ENCODE peak calls at places on chromosomes 5 and 9, in eight cellular contexts. S is thoracic aorta, N is neural crest cell, F is progenitor cell of endocrine pancreas, Z is mammary epithelial cell, T is AG09309, C is dorsolateral prefrontal cortex, X is cardiac fibroblast. D is an unnamed sample.

GRCh38 chr5:167812871-167813270 is 478.6 kb upstream of the WWC1 start:
- DNase-seq in X (no peak), T (no peak), S (no peak), C (no peak), Z (peak), F (no peak), N (no peak), D (no peak)

GRCh38 chr9:119998614-119999013 is 581.4 kb downstream of the CDK5RAP2 start:
- DNase-seq in C (no peak), N (no peak), S (no peak), T (no peak), X (no peak), F (no peak), Z (no peak), D (no peak)

GRCh38 chr9:6896562-6896961 is 138.8 kb downstream of the KDM4C start:
- DNase-seq in N (no peak), F (no peak), C (no peak), X (peak), S (no peak), T (no peak), Z (peak), D (no peak)

GRCh38 chr5:71013575-71013974 is 11.6 kb downstream of the NAIP start:
- DNase-seq in S (no peak), F (no peak), N (no peak), X (no peak), Z (no peak), C (no peak), T (no peak), D (no peak)

GRCh38 chr9:74719306-74719705 is 168.4 kb downstream of the TRPM6 start:
- DNase-seq in T (no peak), S (no peak), Z (no peak), X (no peak), C (no peak), N (no peak), F (no peak), D (no peak)

GRCh38 chr5:140557136-140557805 is at the start of gene SRA1:
- DNase-seq in T (no peak), S (peak), Z (peak), C (peak), N (peak), F (peak), X (peak), D (peak)

GRCh38 chr9:89949116-89949515 is 344.3 kb downstream of the GADD45G start:
- DNase-seq in F (no peak), N (no peak), S (no peak), Z (no peak), T (no peak), X (no peak), C (no peak), D (no peak)

GRCh38 chr9:125401317-125401716 is 139.7 kb downstream of the GAPVD1 start:
- DNase-seq in S (no peak), Z (no peak), C (no peak), N (no peak), F (no peak), X (no peak), T (no peak), D (no peak)

GRCh38 chr5:163106098-163106497 is 331.3 kb upstream of the CCNG1 start:
- DNase-seq in N (no peak), X (no peak), T (no peak), C (no peak), Z (no peak), F (no peak), S (no peak), D (no peak)

GRCh38 chr5:167767775-167768174 is 523.7 kb upstream of the WWC1 start:
- DNase-seq in N (no peak), X (no peak), C (no peak), S (no peak), Z (peak), T (no peak), F (no peak), D (no peak)

GRCh38 chr9:91411096-91411771 is 12.4 kb downstream of the NFIL3 start:
- DNase-seq in X (peak), T (no peak), Z (no peak), S (no peak), N (no peak), C (no peak), F (no peak), D (no peak)

GRCh38 chr9:115195889-115196288 is 77.9 kb upstream of the TNC start:
- DNase-seq in X (no peak), T (no peak), N (no peak), Z (no peak), C (no peak), F (no peak), S (no peak), D (no peak)

GRCh38 chr9:36597412-36598178 is 24.9 kb downstream of the MELK start:
- DNase-seq in N (no peak), T (peak), X (peak), Z (peak), F (no peak), S (no peak), C (no peak), D (peak)

GRCh38 chr9:12859704-12860251 is 85.0 kb downstream of the LURAP1L start:
- DNase-seq in S (no peak), T (peak), F (no peak), N (no peak), Z (peak), C (no peak), X (peak), D (no peak)

GRCh38 chr9:98248737-98249474 is 6.5 kb downstream of the TBC1D2 start:
- DNase-seq in N (no peak), F (no peak), Z (peak), S (no peak), T (peak), X (peak), C (no peak), D (no peak)

GRCh38 chr9:130402645-130403440 is 41.9 kb upstream of the ASS1 start:
- DNase-seq in X (no peak), S (no peak), Z (no peak), T (no peak), C (no peak), F (no peak), N (no peak), D (no peak)

GRCh38 chr5:14272548-14273205 is 129.5 kb downstream of the TRIO start:
- DNase-seq in C (no peak), T (no peak), F (no peak), S (no peak), X (no peak), Z (no peak), N (no peak), D (no peak)

GRCh38 chr5:54148062-54148461 is 162.3 kb downstream of the ARL15 start:
- DNase-seq in X (peak), C (no peak), F (no peak), Z (no peak), N (no peak), S (no peak), T (peak), D (no peak)

GRCh38 chr5:122195784-122196394 is 66.5 kb downstream of the ZNF474 start:
- DNase-seq in S (no peak), X (peak), F (no peak), T (peak), N (peak), Z (peak), C (no peak), D (peak)

GRCh38 chr5:160500776-160501175 is 79.1 kb downstream of the PTTG1 start:
- DNase-seq in S (no peak), N (no peak), F (no peak), C (no peak), X (no peak), T (no peak), Z (no peak), D (no peak)

GRCh38 chr9:129554649-129555048 is 66.3 kb downstream of the C9orf50 start:
- DNase-seq in F (no peak), S (no peak), Z (no peak), X (no peak), C (no peak), N (no peak), T (no peak), D (no peak)

GRCh38 chr9:78677326-78677725 is 380.4 kb downstream of the PSAT1 start:
- DNase-seq in C (no peak), F (no peak), N (no peak), X (no peak), T (no peak), Z (no peak), S (no peak), D (no peak)

GRCh38 chr5:171647043-171647899 is 138.3 kb upstream of the SMIM23 start:
- DNase-seq in S (no peak), N (no peak), Z (no peak), F (no peak), T (peak), C (no peak), X (peak), D (no peak)

GRCh38 chr5:17157916-17158529 is 59.4 kb upstream of the BASP1 start:
- DNase-seq in F (no peak), X (peak), S (no peak), C (no peak), Z (peak), T (peak), N (no peak), D (peak)

GRCh38 chr5:66829826-66830225 is 233.6 kb downstream of the MAST4 start:
- DNase-seq in T (no peak), F (no peak), N (no peak), X (peak), S (no peak), C (no peak), Z (peak), D (no peak)

GRCh38 chr5:36078430-36078829 is 11.7 kb upstream of the UGT3A2 start:
- DNase-seq in N (no peak), T (no peak), C (no peak), S (no peak), F (no peak), Z (no peak), X (no peak), D (no peak)

GRCh38 chr5:36073595-36074216 is 7.0 kb upstream of the UGT3A2 start:
- DNase-seq in Z (no peak), X (peak), T (no peak), N (no peak), C (no peak), F (no peak), S (no peak), D (no peak)

DNA sequence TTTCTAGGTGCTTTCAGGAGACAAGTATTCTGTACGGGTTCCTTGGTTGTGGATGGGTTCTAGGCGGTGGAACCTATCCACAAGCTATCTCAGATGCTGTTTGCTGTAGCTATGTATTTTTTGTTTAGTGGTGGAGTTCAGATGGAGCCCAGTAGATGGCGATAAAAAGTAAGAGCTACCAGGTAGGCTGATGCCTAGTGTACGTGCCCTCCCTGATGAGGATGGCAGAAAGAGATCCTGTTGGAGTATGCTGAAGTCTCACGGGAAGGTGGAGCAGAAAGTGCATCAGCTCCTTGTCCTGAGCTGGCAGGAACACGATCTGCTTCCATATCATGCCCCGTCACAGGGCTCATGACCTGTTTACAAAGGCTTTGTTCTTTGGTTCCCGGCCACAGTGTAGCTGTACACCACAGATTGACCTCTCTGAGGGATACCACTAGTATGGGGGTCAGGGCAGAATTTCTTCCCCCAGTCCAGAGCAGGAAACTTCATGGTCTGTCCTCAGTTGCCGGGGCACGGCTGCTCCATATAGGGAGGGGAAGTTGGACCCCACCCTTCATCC is 12.6 kb upstream of the UGT3A2 start:
- DNase-seq in Z (peak), N (peak), F (no peak), T (no peak), X (peak), S (no peak), C (no peak), D (peak)
- TF ChIP-seq CTCF in Z (peak), N (peak), F (peak), T (peak), X (peak), S (peak), C (peak), D (peak)

GRCh38 chr5:109989994-109990722 is 300.4 kb downstream of the MAN2A1 start:
- DNase-seq in X (no peak), T (no peak), C (no peak), N (no peak), Z (no peak), S (no peak), F (no peak), D (no peak)

GRCh38 chr5:109986726-109987125 is 297.0 kb downstream of the MAN2A1 start:
- DNase-seq in S (no peak), Z (no peak), F (no peak), X (no peak), C (no peak), T (no peak), N (no peak), D (no peak)

GRCh38 chr5:109989161-109989560 is 299.4 kb downstream of the MAN2A1 start:
- DNase-seq in T (no peak), C (no peak), N (no peak), F (no peak), Z (no peak), X (no peak), S (no peak), D (no peak)

GRCh38 chr5:109987970-109988369 is 298.2 kb downstream of the MAN2A1 start:
- DNase-seq in S (no peak), T (no peak), C (no peak), F (no peak), X (peak), Z (no peak), N (no peak), D (no peak)

DNA sequence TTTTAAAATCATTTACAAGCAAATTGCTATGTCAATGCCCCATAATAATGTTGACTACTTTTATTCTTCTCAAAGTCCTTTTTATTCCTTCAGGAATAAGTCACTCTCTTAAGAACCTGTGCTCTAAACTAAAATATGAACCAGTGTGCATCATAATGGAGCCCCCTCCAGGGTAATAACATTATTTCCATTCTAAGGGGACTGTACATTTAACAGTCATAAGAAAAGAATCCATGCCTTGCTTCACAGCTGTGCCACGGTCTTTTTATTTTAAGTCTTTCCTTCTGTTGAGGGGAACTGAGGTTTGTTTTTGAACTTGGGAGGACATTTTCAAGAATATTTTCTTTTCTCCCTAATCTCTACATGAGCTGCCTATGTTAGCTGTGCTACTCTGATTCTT is 297.6 kb downstream of the MAN2A1 start:
- DNase-seq in F (no peak), S (no peak), T (no peak), C (no peak), N (no peak), Z (no peak), X (peak), D (no peak)
- TF ChIP-seq CTCF in F (no peak), S (no peak), T (no peak), C (no peak), N (no peak), Z (no peak), X (no peak), D (no peak)

GRCh38 chr5:150847334-150847695 is 994 bp downstream of the IRGM start:
- DNase-seq in N (no peak), S (no peak), Z (no peak), T (no peak), C (no peak), X (no peak), F (no peak), D (no peak)
- TF ChIP-seq CTCF in N (no peak), S (no peak), Z (no peak), T (no peak), C (no peak), X (no peak), F (no peak), D (peak)

GRCh38 chr5:98309785-98310566 is 463.5 kb upstream of the RGMB start:
- DNase-seq in X (peak), T (peak), N (peak), S (no peak), C (no peak), F (no peak), Z (peak), D (peak)
- TF ChIP-seq CTCF in X (no peak), T (no peak), N (no peak), S (no peak), C (no peak), F (no peak), Z (no peak), D (no peak)

DNA sequence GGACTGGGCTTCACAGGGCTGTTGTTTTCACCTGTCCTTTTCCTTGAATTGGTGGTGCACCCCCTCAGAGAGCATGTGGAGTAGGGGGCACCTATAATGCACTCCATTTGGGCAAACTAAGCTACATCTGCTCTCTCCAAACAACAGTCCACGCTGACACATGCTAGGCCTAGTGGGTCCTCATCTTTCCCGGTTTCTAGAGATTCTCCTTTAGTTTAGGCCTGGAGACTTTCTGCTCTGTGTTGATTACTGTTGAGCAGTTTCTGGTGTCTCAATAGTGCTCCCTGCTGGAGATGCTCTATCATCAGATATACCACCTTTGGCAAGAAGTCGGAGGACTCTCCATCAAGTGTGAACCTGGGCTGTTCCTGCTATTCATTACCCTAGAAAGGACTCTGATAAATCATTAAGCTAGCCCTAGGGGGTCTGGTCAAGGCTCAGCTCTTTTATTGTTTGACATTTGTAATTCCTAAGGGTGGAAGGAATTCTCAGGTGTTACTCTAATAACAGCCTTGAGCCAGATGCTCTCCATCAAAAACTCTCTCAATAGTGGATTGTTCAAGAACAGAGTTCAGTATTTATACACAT is 64.0 kb upstream of the FYB1 start:
- DNase-seq in F (peak), X (peak), N (no peak), T (peak), S (no peak), C (no peak), Z (peak), D (peak)
- TF ChIP-seq CTCF in F (peak), X (peak), N (peak), T (peak), S (no peak), C (peak), Z (peak), D (peak)

GRCh38 chr9:136050706-136051567 is 44.2 kb downstream of the NACC2 start:
- DNase-seq in Z (peak), T (no peak), C (no peak), S (no peak), N (peak), F (no peak), X (no peak), D (no peak)
- TF ChIP-seq CTCF in Z (no peak), T (no peak), C (no peak), S (no peak), N (peak), F (peak), X (no peak), D (no peak)

DNA sequence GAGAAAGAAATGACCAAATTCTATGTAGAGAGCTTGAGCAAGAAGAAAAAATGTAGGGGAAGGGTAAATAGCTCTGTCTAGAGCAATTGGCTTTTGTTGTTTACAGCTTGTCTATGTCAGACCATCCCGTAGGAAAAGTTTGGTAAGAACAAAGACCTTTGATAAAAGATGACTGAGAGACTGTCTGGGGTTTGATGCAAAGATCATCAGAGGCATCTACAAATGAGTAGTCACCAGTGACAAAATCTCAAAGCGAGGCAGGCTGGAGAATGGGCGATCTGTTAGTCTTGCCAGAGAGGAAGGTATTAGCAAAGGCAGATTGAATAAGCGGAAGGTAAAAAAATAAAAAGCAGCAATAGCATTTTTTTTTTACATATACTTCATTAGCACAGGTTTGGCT is 125.0 kb upstream of the RASGRF2 start:
- DNase-seq in N (no peak), X (no peak), C (no peak), F (no peak), T (no peak), Z (no peak), S (no peak), D (no peak)
- TF ChIP-seq CTCF in N (no peak), X (no peak), C (no peak), F (no peak), T (no peak), Z (no peak), S (no peak), D (no peak)

D was measured in endothelial cell.